ENCODE peak calls at places on chromosomes 1 and 21, in six cellular contexts. K is psoas muscle, P is HCT116, C is neural progenitor cell, I is left ventricle myocardium inferior, E is AG04450. J is an unnamed sample.

GRCh38 chr1:25031966-25032667 is 102.0 kb upstream of the RUNX3 start:
- DNase-seq in K (no peak), P (no peak), C (no peak), I (peak), E (no peak), J (peak)

GRCh38 chr1:40096977-40097782 is at the start of gene PPT1:
- DNase-seq in K (peak), P (peak), C (peak), I (peak), E (no peak), J (peak)

GRCh38 chr1:154154534-154155181 is at the start of gene NUP210L:
- DNase-seq in K (peak), P (no peak), C (peak), I (peak), E (peak), J (peak)

GRCh38 chr1:244369256-244370057 is 82.3 kb downstream of the ADSS2 start:
- DNase-seq in K (no peak), P (no peak), C (no peak), I (no peak), E (no peak), J (no peak)

GRCh38 chr21:41764558-41765392 is 2.1 kb downstream of the RIPK4 start:
- DNase-seq in K (no peak), P (no peak), C (no peak), I (no peak), E (no peak), J (no peak)

GRCh38 chr1:239179001-239179400 is 207.4 kb upstream of the CHRM3 start:
- DNase-seq in K (no peak), P (no peak), C (no peak), I (no peak), E (no peak), J (no peak)

GRCh38 chr1:114075546-114076249 is 78.0 kb downstream of the SYT6 start:
- DNase-seq in K (no peak), P (no peak), C (peak), I (no peak), E (no peak), J (no peak)

GRCh38 chr1:76330993-76331603 is 256.6 kb downstream of the ST6GALNAC3 start:
- DNase-seq in K (no peak), P (peak), C (peak), I (no peak), E (peak), J (no peak)

GRCh38 chr1:179814513-179814838 is 63.1 kb downstream of the TOR1AIP2 start:
- DNase-seq in K (peak), P (no peak), C (no peak), I (peak), E (peak), J (peak)

GRCh38 chr1:207987164-207987563 is 76.2 kb upstream of the CD34 start:
- DNase-seq in K (no peak), P (no peak), C (no peak), I (no peak), E (no peak), J (no peak)

GRCh38 chr1:36350659-36351171 is 27.3 kb upstream of the EVA1B start:
- DNase-seq in K (no peak), P (no peak), C (no peak), I (no peak), E (no peak), J (no peak)

GRCh38 chr21:41142051-41142795 is 25.7 kb upstream of the BACE2 start:
- DNase-seq in K (peak), P (no peak), C (peak), I (no peak), E (peak), J (peak)

GRCh38 chr1:37995773-37996379 is 6.1 kb upstream of the SF3A3 start:
- DNase-seq in K (peak), P (no peak), C (peak), I (peak), E (peak), J (peak)

GRCh38 chr1:159932296-159933285 is 7.3 kb upstream of the TAGLN2 start:
- DNase-seq in K (no peak), P (no peak), C (no peak), I (no peak), E (no peak), J (no peak)

GRCh38 chr21:42563261-42564045 is 49.8 kb downstream of the SLC37A1 start:
- DNase-seq in K (no peak), P (no peak), C (no peak), I (no peak), E (no peak), J (peak)

GRCh38 chr1:7915826-7916225 is 24.8 kb downstream of the TNFRSF9 start:
- DNase-seq in K (no peak), P (no peak), C (no peak), I (no peak), E (no peak), J (no peak)

GRCh38 chr1:26417111-26417510 is 6.5 kb downstream of the LIN28A start:
- DNase-seq in K (peak), P (peak), C (peak), I (peak), E (peak), J (peak)

GRCh38 chr1:12697406-12697805 is 18.5 kb upstream of the AADACL3 start:
- DNase-seq in K (no peak), P (no peak), C (no peak), I (no peak), E (no peak), J (no peak)

GRCh38 chr1:177546346-177546745 is 375.6 kb downstream of the BRINP2 start:
- DNase-seq in K (no peak), P (no peak), C (no peak), I (no peak), E (no peak), J (no peak)

GRCh38 chr21:34078915-34079314 is 5.5 kb downstream of the MRPS6 start:
- DNase-seq in K (no peak), P (no peak), C (no peak), I (no peak), E (no peak), J (no peak)

GRCh38 chr1:167518331-167518700 is at the start of gene CD247:
- DNase-seq in K (no peak), P (no peak), C (no peak), I (no peak), E (no peak), J (no peak)

GRCh38 chr1:85277027-85277625 is 694 bp upstream of the BCL10 start:
- DNase-seq in K (no peak), P (no peak), C (no peak), I (no peak), E (no peak), J (no peak)

GRCh38 chr1:37472994-37473393 is 1.4 kb upstream of the ZC3H12A start:
- DNase-seq in K (no peak), P (no peak), C (no peak), I (no peak), E (no peak), J (no peak)

GRCh38 chr1:201025571-201026002 is 2.1 kb upstream of the KIF21B start:
- DNase-seq in K (no peak), P (no peak), C (peak), I (no peak), E (no peak), J (no peak)

GRCh38 chr1:185348296-185348695 is 31.3 kb upstream of the IVNS1ABP start:
- DNase-seq in K (no peak), P (no peak), C (no peak), I (no peak), E (no peak), J (no peak)

GRCh38 chr1:51636765-51637522 is 20.1 kb downstream of the OSBPL9 start:
- DNase-seq in K (peak), P (peak), C (no peak), I (no peak), E (peak), J (no peak)

DNA sequence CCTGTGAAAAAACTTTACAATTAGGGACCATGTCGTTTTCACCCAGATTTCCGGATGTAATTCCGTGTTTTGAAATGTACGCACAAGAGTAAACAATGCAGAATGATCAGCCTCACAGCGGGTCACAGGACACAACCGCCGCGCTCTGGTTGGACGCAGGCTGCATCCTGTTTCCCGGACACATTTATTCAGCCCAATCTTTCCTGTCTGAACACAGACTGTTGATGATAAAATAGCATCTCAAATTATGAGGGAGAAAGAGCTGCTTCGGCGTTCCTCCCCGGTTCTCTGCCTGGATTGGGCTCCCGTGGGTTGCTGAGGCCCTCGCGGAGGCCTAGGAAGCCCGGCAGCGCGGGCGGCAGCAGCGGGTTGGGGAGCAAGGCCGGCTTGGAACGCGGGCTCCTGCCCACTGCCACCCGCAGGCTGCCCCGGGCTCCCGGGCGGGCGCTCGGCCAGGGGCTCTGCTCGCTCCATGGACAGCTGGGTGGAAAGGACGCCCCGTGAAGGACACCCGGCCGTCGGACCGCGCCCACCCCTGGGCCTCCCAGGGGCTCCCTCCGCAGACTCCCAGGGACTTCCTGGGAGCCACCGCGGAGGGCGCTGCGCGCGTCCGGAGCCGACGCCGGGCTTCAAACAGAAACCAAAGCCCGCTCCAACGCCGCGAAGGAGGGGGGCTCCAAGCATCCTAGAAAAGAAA is 122.4 kb downstream of the ESRRG start:
- DNase-seq in K (peak), P (no peak), C (peak), I (peak), E (peak), J (peak)
- TF ChIP-seq CTCF in K (peak), P (no peak), C (peak), I (peak), E (peak), J (peak)

GRCh38 chr1:215660259-215660658 is 93.2 kb downstream of the KCTD3 start:
- DNase-seq in K (no peak), P (no peak), C (no peak), I (no peak), E (no peak), J (no peak)

GRCh38 chr1:215667796-215668195 is 100.7 kb downstream of the KCTD3 start:
- DNase-seq in K (no peak), P (no peak), C (no peak), I (no peak), E (no peak), J (no peak)

GRCh38 chr1:215661033-215661432 is 93.9 kb downstream of the KCTD3 start:
- DNase-seq in K (no peak), P (no peak), C (no peak), I (no peak), E (no peak), J (no peak)

GRCh38 chr1:215669806-215670485 is 102.8 kb downstream of the KCTD3 start:
- DNase-seq in K (no peak), P (no peak), C (no peak), I (no peak), E (no peak), J (no peak)

GRCh38 chr1:215665212-215665611 is 98.1 kb downstream of the KCTD3 start:
- DNase-seq in K (no peak), P (no peak), C (no peak), I (no peak), E (peak), J (no peak)
- H3K27ac ChIP-seq in K (no peak), P (no peak), C (no peak), I (no peak), E (no peak), J (no peak)

GRCh38 chr1:151968058-151968457 is 25.6 kb downstream of the S100A10 start:
- DNase-seq in K (no peak), P (no peak), C (peak), I (no peak), E (no peak), J (no peak)
- TF ChIP-seq CTCF in K (peak), P (peak), C (peak), I (peak), E (peak), J (peak)

DNA sequence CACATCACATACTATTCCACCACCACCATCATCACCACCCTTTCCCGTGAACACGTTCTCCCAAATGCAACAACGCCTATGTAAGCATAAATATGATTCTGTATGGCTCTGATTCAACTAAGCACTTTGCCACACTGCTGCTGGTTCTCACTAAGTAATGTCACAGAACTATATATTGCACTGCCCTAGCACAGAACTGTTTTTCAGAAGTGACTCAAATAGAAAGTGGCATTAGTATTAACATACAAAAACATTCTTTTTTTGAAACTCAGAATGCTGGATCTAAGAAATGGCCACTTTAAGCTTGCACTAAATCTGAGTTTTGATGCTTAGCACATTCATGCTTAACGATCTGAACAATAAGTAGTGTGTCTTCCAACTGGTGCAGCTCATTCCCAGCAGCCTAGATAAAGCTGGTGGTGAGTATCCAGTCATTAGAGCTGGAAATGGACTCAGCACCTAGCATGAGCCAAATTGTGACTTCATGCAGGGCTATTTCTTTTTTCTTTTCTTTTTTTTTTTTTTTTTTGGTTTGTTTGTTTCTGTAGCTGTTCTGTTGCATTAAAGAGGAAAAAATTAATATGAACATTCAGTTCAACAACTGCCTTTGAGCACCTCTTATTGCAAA is 46.2 kb upstream of the ZC3H11B start:
- DNase-seq in K (no peak), P (no peak), C (no peak), I (no peak), E (no peak), J (no peak)
- H3K27ac ChIP-seq in K (no peak), P (no peak), C (no peak), I (peak), E (no peak), J (no peak)

DNA sequence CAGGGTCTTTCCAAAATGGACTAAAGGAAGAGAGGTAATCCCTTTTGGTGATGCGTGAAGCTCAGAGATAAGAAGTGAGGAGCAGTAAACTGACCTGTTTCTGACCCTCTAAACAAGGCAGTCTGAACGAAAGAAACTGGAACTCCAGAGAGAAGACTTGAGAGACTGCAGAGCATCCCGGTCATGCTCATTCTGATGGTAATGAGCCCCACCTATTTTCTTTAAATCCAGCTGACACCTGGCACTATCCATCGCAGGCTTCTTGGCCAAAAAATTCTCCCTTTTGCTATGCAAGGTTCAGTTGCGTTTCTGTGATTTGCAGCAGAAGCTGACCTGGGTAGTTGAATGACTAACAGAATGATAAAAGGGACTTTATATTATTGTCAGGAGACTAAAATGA is 105.9 kb upstream of the KCNK2 start:
- DNase-seq in K (no peak), P (no peak), C (peak), I (no peak), E (no peak), J (no peak)
- TF ChIP-seq CTCF in K (no peak), P (no peak), C (no peak), I (no peak), E (no peak), J (no peak)

DNA sequence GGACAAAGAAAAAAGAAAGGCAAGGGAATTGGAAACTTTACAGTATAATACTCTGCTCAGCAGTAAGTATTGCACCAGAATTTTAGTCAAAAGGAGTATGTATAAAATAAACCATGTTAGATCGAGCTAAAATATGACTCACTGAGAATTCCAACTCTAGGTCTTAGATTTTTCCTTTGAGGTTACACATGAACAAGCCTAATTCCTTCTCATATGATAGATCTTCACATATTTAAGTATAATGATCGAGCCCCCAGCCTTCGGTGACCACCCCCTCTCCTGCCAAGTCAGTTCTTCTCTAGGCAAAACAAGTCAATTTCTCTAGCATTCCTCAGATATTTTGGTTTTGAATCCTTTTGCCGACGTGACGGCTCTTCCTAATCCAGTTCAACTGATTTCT is 110.4 kb downstream of the NGF start:
- DNase-seq in K (no peak), P (no peak), C (no peak), I (no peak), E (no peak), J (no peak)
- H3K27ac ChIP-seq in K (no peak), P (no peak), C (no peak), I (no peak), E (peak), J (no peak)

GRCh38 chr1:202207292-202207691 is 13.7 kb downstream of the LGR6 start:
- DNase-seq in K (no peak), P (no peak), C (peak), I (no peak), E (no peak), J (no peak)
- TF ChIP-seq CTCF in K (no peak), P (peak), C (peak), I (no peak), E (peak), J (no peak)

GRCh38 chr1:2465371-2466269 is 10.5 kb upstream of the PLCH2 start:
- DNase-seq in K (no peak), P (no peak), C (no peak), I (no peak), E (no peak), J (no peak)
- H3K27ac ChIP-seq in K (no peak), P (no peak), C (no peak), I (no peak), E (no peak), J (no peak)

DNA sequence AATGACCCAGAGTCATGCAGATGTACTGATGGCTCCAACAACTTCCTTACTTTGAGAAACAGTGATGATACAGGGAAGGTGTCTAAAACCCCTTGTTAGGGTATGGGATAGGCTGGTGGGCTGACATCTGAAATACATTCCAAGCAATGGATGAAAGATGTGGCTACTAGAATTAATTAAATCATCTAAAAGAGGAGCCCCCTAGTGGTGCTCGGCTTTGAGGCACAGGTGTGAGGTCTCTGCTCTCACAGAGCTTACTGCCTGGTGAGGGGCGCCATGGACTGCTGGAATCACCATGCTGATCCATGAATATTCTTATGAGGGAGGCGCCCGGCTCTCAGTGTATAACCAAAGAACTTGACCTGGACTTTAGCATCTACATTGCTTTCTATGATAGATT is 48.5 kb downstream of the GNG4 start:
- DNase-seq in K (no peak), P (no peak), C (peak), I (no peak), E (no peak), J (no peak)
- TF ChIP-seq CTCF in K (no peak), P (peak), C (peak), I (peak), E (peak), J (no peak)

J was measured in heart left ventricle.